ENCODE peak calls at places on chromosome 7, in ten cellular contexts. One of them, this sample, is unnamed.

GRCh38 chr7:64755881-64756280 is 38.3 kb upstream of the ZNF138 start:
- DNase-seq in NAMALWA: no peak
- DNase-seq in heart right ventricle: no peak
- DNase-seq in AG20443: no peak
- DNase-seq in transverse colon: no peak
- DNase-seq in AG09309: no peak
- DNase-seq in gastrocnemius medialis: no peak
- DNase-seq in GM04504: no peak
- DNase-seq in tibial artery: no peak
- DNase-seq in pancreas: no peak
- DNase-seq in this sample: no peak

GRCh38 chr7:44097064-44097932 is 6.8 kb upstream of the AEBP1 start:
- DNase-seq in NAMALWA: peak
- DNase-seq in heart right ventricle: no peak
- DNase-seq in AG20443: no peak
- DNase-seq in transverse colon: peak
- DNase-seq in AG09309: no peak
- DNase-seq in gastrocnemius medialis: no peak
- DNase-seq in GM04504: no peak
- DNase-seq in tibial artery: no peak
- DNase-seq in pancreas: no peak
- DNase-seq in this sample: peak

GRCh38 chr7:14962778-14963177 is 60.2 kb upstream of the DGKB start:
- DNase-seq in NAMALWA: no peak
- DNase-seq in heart right ventricle: no peak
- DNase-seq in AG20443: no peak
- DNase-seq in transverse colon: no peak
- DNase-seq in AG09309: no peak
- DNase-seq in gastrocnemius medialis: no peak
- DNase-seq in GM04504: no peak
- DNase-seq in tibial artery: no peak
- DNase-seq in pancreas: no peak
- DNase-seq in this sample: no peak

GRCh38 chr7:141208539-141208938 is 134.7 kb downstream of the TMEM178B start:
- DNase-seq in NAMALWA: no peak
- DNase-seq in heart right ventricle: no peak
- DNase-seq in AG20443: no peak
- DNase-seq in transverse colon: no peak
- DNase-seq in AG09309: no peak
- DNase-seq in gastrocnemius medialis: no peak
- DNase-seq in GM04504: no peak
- DNase-seq in tibial artery: no peak
- DNase-seq in pancreas: no peak
- DNase-seq in this sample: no peak

GRCh38 chr7:20474244-20474643 is 141.2 kb upstream of the ABCB5 start:
- DNase-seq in NAMALWA: no peak
- DNase-seq in heart right ventricle: no peak
- DNase-seq in AG20443: no peak
- DNase-seq in transverse colon: no peak
- DNase-seq in AG09309: no peak
- DNase-seq in gastrocnemius medialis: no peak
- DNase-seq in GM04504: no peak
- DNase-seq in tibial artery: no peak
- DNase-seq in pancreas: no peak
- DNase-seq in this sample: no peak

GRCh38 chr7:155191901-155192478 is 105.7 kb upstream of the INSIG1 start:
- DNase-seq in NAMALWA: no peak
- DNase-seq in heart right ventricle: no peak
- DNase-seq in AG20443: no peak
- DNase-seq in transverse colon: no peak
- DNase-seq in AG09309: no peak
- DNase-seq in gastrocnemius medialis: no peak
- DNase-seq in GM04504: no peak
- DNase-seq in tibial artery: no peak
- DNase-seq in pancreas: no peak
- DNase-seq in this sample: no peak

GRCh38 chr7:85426487-85426960 is 239.7 kb upstream of the SEMA3D start:
- DNase-seq in NAMALWA: no peak
- DNase-seq in heart right ventricle: no peak
- DNase-seq in AG20443: no peak
- DNase-seq in transverse colon: no peak
- DNase-seq in AG09309: no peak
- DNase-seq in gastrocnemius medialis: no peak
- DNase-seq in GM04504: no peak
- DNase-seq in tibial artery: no peak
- DNase-seq in pancreas: no peak
- DNase-seq in this sample: no peak

GRCh38 chr7:128022631-128023532 is 8.4 kb downstream of the LRRC4 start:
- DNase-seq in NAMALWA: no peak
- DNase-seq in heart right ventricle: no peak
- DNase-seq in AG20443: peak
- DNase-seq in transverse colon: no peak
- DNase-seq in AG09309: peak
- DNase-seq in gastrocnemius medialis: peak
- DNase-seq in GM04504: peak
- DNase-seq in tibial artery: no peak
- DNase-seq in pancreas: no peak
- DNase-seq in this sample: no peak

GRCh38 chr7:112630565-112630964 is 149.8 kb downstream of the LSMEM1 start:
- DNase-seq in NAMALWA: no peak
- DNase-seq in heart right ventricle: no peak
- DNase-seq in AG20443: no peak
- DNase-seq in transverse colon: no peak
- DNase-seq in AG09309: no peak
- DNase-seq in gastrocnemius medialis: no peak
- DNase-seq in GM04504: no peak
- DNase-seq in tibial artery: no peak
- DNase-seq in pancreas: no peak
- DNase-seq in this sample: no peak

GRCh38 chr7:53191836-53192443 is 156.5 kb downstream of the POM121L12 start:
- DNase-seq in NAMALWA: no peak
- DNase-seq in heart right ventricle: no peak
- DNase-seq in AG20443: no peak
- DNase-seq in transverse colon: no peak
- DNase-seq in AG09309: no peak
- DNase-seq in gastrocnemius medialis: no peak
- DNase-seq in GM04504: no peak
- DNase-seq in tibial artery: no peak
- DNase-seq in pancreas: no peak
- DNase-seq in this sample: no peak

GRCh38 chr7:39838326-39838725 is 111.7 kb upstream of the CDK13 start:
- DNase-seq in NAMALWA: peak
- DNase-seq in heart right ventricle: peak
- DNase-seq in AG20443: no peak
- DNase-seq in transverse colon: peak
- DNase-seq in AG09309: no peak
- DNase-seq in gastrocnemius medialis: no peak
- DNase-seq in GM04504: no peak
- DNase-seq in tibial artery: no peak
- DNase-seq in pancreas: no peak
- DNase-seq in this sample: no peak